ENCODE peak calls at places on chromosomes 2 and 18, in seven cellular contexts. C, Y, A, J, I, E and U are unnamed samples.

GRCh38 chr18:55346961-55347740 is 240.8 kb downstream of the TCF4 start:
- DNase-seq in A (no peak), I (peak; percentile 36), E (no peak), C (no peak), J (no peak), Y (no peak), U (no peak)

GRCh38 chr2:110116033-110116710 is 550 bp upstream of the MALL start:
- DNase-seq in A (no peak), C (no peak), J (no peak), I (peak; percentile 41), Y (no peak), E (no peak), U (no peak)

GRCh38 chr2:147331790-147332419 is 512.9 kb upstream of the ACVR2A start:
- DNase-seq in Y (peak; percentile 21), I (no peak), E (no peak), A (peak; percentile 42), J (no peak), C (no peak), U (no peak)

GRCh38 chr2:238097988-238098853 is 1.9 kb upstream of the ESPNL start:
- DNase-seq in I (peak; percentile 72), E (no peak), Y (no peak), J (no peak), C (no peak), A (no peak), U (no peak)

GRCh38 chr2:105553538-105554196 is 154.8 kb upstream of the FHL2 start:
- DNase-seq in I (no peak), C (no peak), Y (no peak), E (no peak), J (no peak), A (peak; percentile 21), U (no peak)

GRCh38 chr2:18903750-18904149 is 314.4 kb upstream of the NT5C1B start:
- DNase-seq in I (no peak), A (peak; percentile 19), Y (no peak), J (no peak), E (no peak), C (no peak), U (no peak)

GRCh38 chr2:238916176-238916874 is 68.4 kb downstream of the TWIST2 start:
- DNase-seq in E (no peak), A (no peak), J (no peak), Y (no peak), I (no peak), C (no peak), U (no peak)

GRCh38 chr2:53475320-53475719 is 292.3 kb upstream of the CHAC2 start:
- DNase-seq in E (no peak), J (no peak), I (no peak), Y (no peak), C (no peak), A (peak; percentile 87), U (no peak)